ENCODE peak calls at places on chromosomes 4 and X, in seven cellular contexts. S is heart left ventricle, C is tibial artery, J is lower lobe of right lung, E is tibial nerve, V is pancreas, X is SK-N-SH. L is an unnamed sample. For H3K9me3, the result is how much of the 10 kb centered on the place peaks cover.

GRCh38 chrX:154374361-154375155 is at the start of gene FLNA:
- DNase-seq in S (peak), C (peak), J (no peak), E (no peak), V (peak), X (peak), L (no peak)

GRCh38 chr4:6627832-6628231 is 12.7 kb upstream of the MRFAP1 start:
- DNase-seq in S (no peak), C (no peak), J (no peak), E (no peak), V (no peak), X (no peak), L (no peak)

GRCh38 chr4:183816882-183817509 is 88.1 kb upstream of the STOX2 start:
- DNase-seq in S (no peak), C (no peak), J (no peak), E (no peak), V (no peak), X (no peak), L (no peak)

GRCh38 chr4:108783666-108784463 is 21.0 kb upstream of the ETNPPL start:
- DNase-seq in S (no peak), C (no peak), J (no peak), E (no peak), V (no peak), X (no peak), L (no peak)

GRCh38 chr4:123606946-123607542 is 210.4 kb downstream of the SPRY1 start:
- DNase-seq in S (no peak), C (no peak), J (no peak), E (no peak), V (no peak), X (no peak), L (no peak)

GRCh38 chrX:30141966-30142365 is 73.4 kb upstream of the MAGEB2 start:
- DNase-seq in S (no peak), C (no peak), J (no peak), E (no peak), V (no peak), X (peak), L (no peak)

GRCh38 chrX:41802958-41803357 is 79.0 kb downstream of the GPR82 start:
- DNase-seq in S (no peak), C (no peak), J (no peak), E (no peak), V (no peak), X (no peak), L (no peak)

GRCh38 chrX:48971325-48972213 is at the start of gene KCND1:
- DNase-seq in S (peak), C (no peak), J (no peak), E (peak), V (no peak), X (peak), L (no peak)

GRCh38 chr4:105093975-105094374 is 52.7 kb upstream of the TET2 start:
- DNase-seq in S (no peak), C (no peak), J (no peak), E (no peak), V (no peak), X (no peak), L (no peak)

GRCh38 chr4:113823291-113823659 is 61.7 kb upstream of the CAMK2D start:
- DNase-seq in S (no peak), C (no peak), J (no peak), E (no peak), V (no peak), X (no peak), L (no peak)

GRCh38 chr4:81040175-81040659 is 9.7 kb downstream of the BMP3 start:
- DNase-seq in S (no peak), C (no peak), J (no peak), E (no peak), V (no peak), X (peak), L (no peak)

GRCh38 chr4:174869334-174869733 is 40.3 kb upstream of the GLRA3 start:
- DNase-seq in S (no peak), C (no peak), J (no peak), E (no peak), V (no peak), X (no peak), L (no peak)

GRCh38 chrX:119871245-119871598 is 311 bp downstream of the RNF113A start:
- DNase-seq in S (no peak), C (peak), J (peak), E (no peak), V (no peak), X (peak), L (no peak)

GRCh38 chr4:184170996-184171395 is 46.7 kb downstream of the ENPP6 start:
- DNase-seq in S (peak), C (no peak), J (no peak), E (no peak), V (no peak), X (no peak), L (no peak)

GRCh38 chrX:39795591-39795990 is 302.2 kb downstream of the BCOR start:
- DNase-seq in S (no peak), C (no peak), J (no peak), E (no peak), V (no peak), X (no peak), L (no peak)

GRCh38 chr4:88728146-88728545 is 30.5 kb upstream of the NAP1L5 start:
- DNase-seq in S (peak), C (peak), J (no peak), E (no peak), V (no peak), X (no peak), L (no peak)

GRCh38 chrX:34338046-34338445 is 205.9 kb upstream of the FAM47A start:
- DNase-seq in S (no peak), C (no peak), J (no peak), E (no peak), V (no peak), X (no peak), L (no peak)
- H3K27ac ChIP-seq in S (no peak), C (no peak), J (no peak), E (no peak), V (no peak), X (no peak), L (no peak)

GRCh38 chr4:170214731-170215130 is 125.0 kb upstream of the AADAT start:
- DNase-seq in S (no peak), C (no peak), J (no peak), E (no peak), V (no peak), X (no peak), L (no peak)

DNA sequence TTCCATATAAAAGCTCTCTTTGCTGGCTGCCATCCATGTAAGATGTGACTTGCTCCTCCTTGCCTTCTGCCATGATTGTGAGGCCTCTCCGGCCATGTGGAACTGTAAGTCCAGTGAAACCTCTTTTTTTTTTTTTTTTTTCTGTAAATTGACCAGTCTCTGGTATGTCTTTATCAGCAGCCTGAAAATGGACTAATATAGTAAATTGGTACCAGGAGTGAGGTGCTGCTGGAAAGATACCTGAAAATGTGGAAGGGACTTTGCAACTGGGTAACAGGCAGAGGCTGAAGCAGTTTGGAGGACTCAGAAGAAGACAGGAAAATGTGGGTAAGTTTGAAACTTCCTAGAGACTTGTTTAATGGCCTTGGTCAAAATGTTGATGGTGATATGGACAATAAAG is 124.3 kb upstream of the AADAT start:
- DNase-seq in S (no peak), C (no peak), J (no peak), E (no peak), V (no peak), X (no peak), L (no peak)
- H3K9me3 ChIP-seq in S (half or more), C (under half), J (under half), E (under half), V (under half), X (under half), L (under half)

DNA sequence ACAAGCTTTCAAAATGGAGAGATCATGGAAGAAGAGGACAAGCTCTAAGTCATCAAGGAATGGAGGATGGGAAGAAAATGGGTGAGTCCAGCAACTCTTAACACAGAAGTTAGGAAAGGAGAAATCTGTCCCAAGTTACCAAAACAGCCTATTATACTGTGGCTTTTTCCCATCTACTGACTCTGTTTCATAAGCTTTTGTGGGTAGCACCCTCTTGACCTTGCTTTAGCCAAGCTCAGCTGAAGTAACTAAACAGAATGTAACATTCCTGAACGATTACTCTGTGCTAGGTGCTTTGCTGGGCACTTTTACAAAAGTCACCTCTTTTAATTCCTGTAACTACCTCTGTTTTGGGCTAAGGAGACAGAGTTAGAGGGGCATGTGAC is 54.8 kb downstream of the MAP7D2 start:
- DNase-seq in S (no peak), C (no peak), J (no peak), E (no peak), V (no peak), X (no peak), L (no peak)
- H3K27ac ChIP-seq in S (no peak), C (no peak), J (no peak), E (no peak), V (no peak), X (no peak), L (no peak)

DNA sequence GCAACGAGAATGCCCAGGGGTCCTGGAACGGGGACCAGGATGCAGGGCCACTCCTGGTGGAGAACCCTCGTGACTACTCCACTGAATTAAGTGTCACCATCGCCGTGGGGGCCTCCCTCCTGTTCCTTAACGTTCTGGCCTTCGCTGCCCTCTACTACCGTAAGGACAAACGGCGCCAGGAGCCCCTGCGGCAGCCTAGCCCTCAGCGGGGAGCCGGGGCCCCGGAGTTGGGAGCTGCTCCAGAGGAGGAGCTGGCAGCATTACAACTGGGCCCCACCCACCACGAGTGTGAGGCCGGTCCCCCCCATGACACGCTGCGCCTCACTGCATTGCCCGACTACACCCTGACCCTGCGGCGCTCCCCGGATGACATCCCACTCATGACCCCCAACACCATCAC is 24.9 kb downstream of the NLGN3 start:
- DNase-seq in S (no peak), C (no peak), J (no peak), E (no peak), V (no peak), X (no peak), L (no peak)
- H3K9me3 ChIP-seq in S (under half), C (under half), J (under half), E (under half), V (under half), X (under half), L (under half)

DNA sequence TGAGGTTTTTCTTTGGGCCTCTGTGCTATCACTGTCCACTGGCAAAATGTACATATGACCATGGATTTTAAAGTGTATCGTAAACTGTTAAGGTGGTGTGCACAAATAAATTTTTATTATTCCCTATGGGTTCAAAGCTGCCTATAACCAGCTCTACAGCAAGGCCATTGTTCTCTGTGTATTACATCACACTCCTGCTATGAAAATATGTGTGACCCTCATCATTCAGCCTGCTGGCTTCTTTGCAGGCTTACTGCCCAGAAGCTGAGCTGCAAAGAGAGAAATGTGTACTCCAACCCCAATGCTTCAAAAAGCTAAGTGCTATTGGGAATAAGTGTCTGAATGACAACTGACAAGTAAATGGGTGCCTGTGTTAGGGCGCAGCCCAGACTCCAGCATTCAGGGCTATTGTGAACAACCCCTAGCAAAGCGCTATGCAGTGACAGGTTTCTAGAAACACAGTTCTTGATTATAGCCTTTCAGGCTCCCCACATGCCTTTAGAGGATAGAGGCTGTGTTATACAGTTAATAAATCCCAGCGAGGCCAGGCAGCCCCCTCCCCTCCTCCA is 220.4 kb upstream of the RADX start:
- DNase-seq in S (no peak), C (no peak), J (no peak), E (no peak), V (no peak), X (no peak), L (no peak)
- H3K27ac ChIP-seq in S (no peak), C (no peak), J (no peak), E (no peak), V (no peak), X (no peak), L (no peak)

DNA sequence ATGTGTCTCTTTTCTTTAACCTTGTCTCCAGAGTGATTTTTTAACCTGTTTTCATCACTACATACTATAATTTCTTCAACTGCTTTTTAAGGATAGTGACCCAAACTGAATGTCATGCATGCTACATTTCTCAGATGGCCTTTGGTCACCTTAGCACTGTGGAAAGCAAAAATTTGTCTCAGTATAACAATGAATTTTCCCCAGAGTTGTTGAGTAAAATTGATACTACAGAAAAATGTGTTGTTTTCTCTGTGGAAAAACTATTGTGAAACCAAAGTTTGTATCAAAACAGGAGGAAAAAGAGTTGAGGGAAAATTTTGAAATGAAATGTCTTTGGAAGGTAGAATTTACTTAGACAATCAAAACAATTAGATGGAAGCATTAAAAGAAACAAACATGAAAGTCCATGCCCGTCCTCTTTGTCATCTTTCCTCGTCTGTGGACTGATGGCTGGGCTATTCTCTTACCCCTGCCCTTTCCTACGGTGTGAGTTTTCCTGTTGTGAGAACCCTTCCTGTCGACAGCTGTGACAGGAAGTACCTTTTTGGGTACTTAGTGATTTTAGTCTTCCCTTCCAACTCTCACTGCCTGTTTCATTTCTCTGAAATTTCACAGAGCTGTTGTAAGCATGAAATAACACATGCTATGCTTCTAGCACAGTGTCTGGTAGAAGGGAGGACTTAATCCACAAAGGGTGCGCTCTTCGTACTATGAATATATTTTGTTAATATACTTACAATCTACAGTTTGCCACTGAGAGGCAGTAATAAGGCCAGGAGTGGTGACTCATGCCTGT is 50.8 kb downstream of the LRP2BP start:
- DNase-seq in S (no peak), C (no peak), J (no peak), E (no peak), V (no peak), X (no peak), L (no peak)
- H3K9me3 ChIP-seq in S (under half), C (under half), J (under half), E (under half), V (under half), X (under half), L (under half)

DNA sequence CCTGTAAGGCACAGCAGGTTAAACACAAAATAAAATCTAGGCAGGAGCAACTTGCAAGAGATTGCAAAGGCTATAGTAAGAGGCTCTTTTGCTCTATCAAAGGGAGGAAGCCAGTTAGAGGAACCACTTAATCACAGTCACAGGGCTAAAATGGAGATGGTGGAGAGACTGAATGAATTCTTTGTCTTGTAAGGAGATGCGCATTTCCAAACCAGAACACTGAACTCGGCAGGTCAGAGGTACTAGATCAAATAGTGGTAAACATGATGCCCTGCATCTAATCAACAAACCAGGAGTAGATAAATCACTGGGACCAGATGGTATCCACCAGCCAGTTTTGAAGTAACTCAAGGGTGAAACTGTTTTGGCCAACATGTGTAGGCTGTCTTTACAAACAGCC is 55.8 kb downstream of the GPC4 start:
- DNase-seq in S (no peak), C (no peak), J (no peak), E (no peak), V (no peak), X (no peak), L (no peak)
- H3K27ac ChIP-seq in S (no peak), C (no peak), J (no peak), E (no peak), V (no peak), X (no peak), L (no peak)

DNA sequence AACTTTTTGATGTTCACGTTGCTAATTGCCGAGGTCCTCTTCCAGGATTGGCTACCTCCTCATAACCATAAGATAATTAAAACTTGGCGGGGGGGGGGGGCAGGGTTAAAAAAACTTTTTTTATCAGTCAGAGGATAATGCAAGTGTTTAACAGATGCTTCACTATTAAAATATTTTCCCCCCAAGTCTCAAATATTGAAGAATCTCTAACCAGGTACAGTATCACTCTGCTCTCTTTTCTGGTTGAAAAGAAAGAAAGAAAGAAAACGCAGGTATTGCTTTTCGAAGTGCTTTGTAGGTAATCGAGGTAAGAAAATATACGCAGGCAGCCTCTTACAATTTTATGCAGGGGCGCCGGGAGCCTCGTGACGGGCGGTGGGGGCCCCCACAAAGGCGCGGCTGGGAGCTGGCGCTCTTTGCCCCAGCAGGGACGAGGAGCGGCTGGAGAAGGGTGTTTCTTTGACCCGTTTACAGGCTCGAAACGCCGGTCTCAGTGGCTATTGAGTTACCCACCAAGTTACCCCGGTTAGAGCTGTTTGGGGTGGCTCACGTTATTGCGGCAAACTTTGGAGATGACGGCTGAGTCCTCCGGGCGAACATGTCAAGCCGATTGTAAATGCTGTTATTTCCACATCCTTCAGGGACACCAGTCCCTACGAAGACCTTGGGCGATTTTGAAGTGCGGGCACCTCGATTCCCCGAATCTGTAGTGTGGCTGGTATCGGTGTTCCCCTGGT is 465 bp upstream of the HAND2 start:
- DNase-seq in S (no peak), C (no peak), J (no peak), E (no peak), V (no peak), X (peak), L (no peak)
- H3K9me3 ChIP-seq in S (under half), C (under half), J (under half), E (under half), V (under half), X (under half), L (under half)

GRCh38 chrX:143854006-143854405 is 29.9 kb upstream of the UBE2NL start:
- DNase-seq in S (no peak), C (no peak), J (no peak), E (no peak), V (no peak), X (no peak), L (no peak)

GRCh38 chrX:143853488-143853887 is 30.4 kb upstream of the UBE2NL start:
- DNase-seq in S (no peak), C (no peak), J (no peak), E (no peak), V (no peak), X (no peak), L (no peak)
- H3K27ac ChIP-seq in S (no peak), C (no peak), J (no peak), E (no peak), V (no peak), X (peak), L (no peak)

DNA sequence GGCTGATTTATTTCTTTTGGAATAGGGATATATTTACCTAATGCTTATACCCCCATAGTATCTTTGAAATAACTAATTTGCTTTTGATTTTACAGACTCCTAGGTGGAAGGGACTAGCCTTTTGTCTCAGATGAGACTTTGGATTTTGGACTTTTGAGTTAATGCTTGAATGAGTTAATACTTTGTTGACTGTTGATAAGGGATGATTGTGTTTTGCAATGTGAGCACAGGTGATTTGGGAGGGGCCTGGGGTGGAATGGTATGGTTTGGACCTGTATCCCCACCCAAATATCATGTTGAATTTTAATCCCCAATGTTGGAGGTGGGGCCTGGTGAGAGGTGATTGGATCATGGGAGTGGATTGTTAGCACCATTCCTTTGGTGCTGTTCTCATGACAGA is 117.4 kb upstream of the ZC4H2 start:
- DNase-seq in S (no peak), C (no peak), J (no peak), E (no peak), V (no peak), X (no peak), L (no peak)
- H3K9me3 ChIP-seq in S (under half), C (under half), J (under half), E (under half), V (under half), X (under half), L (under half)